ENCODE peak calls at places on chromosomes 5 and 9, in nine cellular contexts. S is IMR-90, I is transverse colon, E is LNCaP clone FGC, M is lung, O is AG10803, Z is HFF-Myc, J is body of pancreas, Q is mesothelial cell of epicardium. G is an unnamed sample.

GRCh38 chr5:172858990-172859811 is 25.1 kb downstream of the ERGIC1 start:
- DNase-seq in S (peak), I (peak), E (no peak), M (peak), O (peak), Z (no peak), J (peak), Q (no peak), G (no peak)

GRCh38 chr9:113656771-113657670 is 193.5 kb downstream of the RGS3 start:
- DNase-seq in S (no peak), I (no peak), E (no peak), M (no peak), O (no peak), Z (no peak), J (no peak), Q (no peak), G (no peak)

GRCh38 chr9:93319301-93319991 is 132.0 kb upstream of the FAM120A start:
- DNase-seq in S (no peak), I (no peak), E (no peak), M (no peak), O (no peak), Z (no peak), J (no peak), Q (no peak), G (no peak)

GRCh38 chr9:6224393-6225154 is 9.0 kb downstream of the IL33 start:
- DNase-seq in S (no peak), I (no peak), E (no peak), M (no peak), O (no peak), Z (no peak), J (no peak), Q (no peak), G (no peak)

GRCh38 chr9:5850735-5851122 is 17.8 kb upstream of the ERMP1 start:
- DNase-seq in S (no peak), I (no peak), E (no peak), M (no peak), O (no peak), Z (no peak), J (no peak), Q (no peak), G (no peak)

GRCh38 chr5:173625686-173626500 is 9.4 kb upstream of the BOD1 start:
- DNase-seq in S (no peak), I (no peak), E (no peak), M (no peak), O (no peak), Z (no peak), J (no peak), Q (no peak), G (no peak)

GRCh38 chr5:21807953-21808352 is 1045.2 kb downstream of the CDH12 start:
- DNase-seq in S (peak), I (no peak), E (peak), M (no peak), O (no peak), Z (no peak), J (no peak), Q (no peak), G (peak)

GRCh38 chr9:127825319-127826051 is 22.8 kb downstream of the FPGS start:
- DNase-seq in S (no peak), I (peak), E (no peak), M (no peak), O (no peak), Z (no peak), J (peak), Q (no peak), G (no peak)

GRCh38 chr9:74570879-74571512 is 73.9 kb downstream of the RORB start:
- DNase-seq in S (peak), I (no peak), E (no peak), M (no peak), O (peak), Z (peak), J (peak), Q (no peak), G (peak)

GRCh38 chr9:37404590-37404989 is 17.9 kb upstream of the GRHPR start:
- DNase-seq in S (no peak), I (no peak), E (no peak), M (no peak), O (no peak), Z (no peak), J (no peak), Q (no peak), G (no peak)

GRCh38 chr5:176908677-176909358 is 9.7 kb upstream of the HK3 start:
- DNase-seq in S (no peak), I (no peak), E (no peak), M (no peak), O (no peak), Z (no peak), J (no peak), Q (no peak), G (no peak)

GRCh38 chr5:138439537-138440225 is 824 bp downstream of the REEP2 start:
- DNase-seq in S (peak), I (no peak), E (no peak), M (no peak), O (no peak), Z (no peak), J (no peak), Q (no peak), G (no peak)

GRCh38 chr5:91101777-91102379 is 281.2 kb downstream of the ARRDC3 start:
- DNase-seq in S (peak), I (peak), E (peak), M (peak), O (peak), Z (peak), J (peak), Q (peak), G (peak)

GRCh38 chr9:1738511-1739100 is 276.5 kb upstream of the SMARCA2 start:
- DNase-seq in S (no peak), I (no peak), E (no peak), M (no peak), O (no peak), Z (no peak), J (no peak), Q (no peak), G (no peak)

GRCh38 chr5:143261748-143262392 is 141.6 kb downstream of the NR3C1 start:
- DNase-seq in S (peak), I (no peak), E (no peak), M (no peak), O (peak), Z (no peak), J (no peak), Q (no peak), G (peak)

GRCh38 chr5:16869821-16870796 is 66.0 kb downstream of the MYO10 start:
- DNase-seq in S (peak), I (no peak), E (no peak), M (no peak), O (peak), Z (no peak), J (no peak), Q (no peak), G (peak)

GRCh38 chr9:18474778-18475177 is 825 bp downstream of the ADAMTSL1 start:
- DNase-seq in S (peak), I (no peak), E (no peak), M (no peak), O (peak), Z (no peak), J (no peak), Q (no peak), G (no peak)

GRCh38 chr5:80934751-80935150 is 25.4 kb upstream of the RASGRF2 start:
- DNase-seq in S (no peak), I (no peak), E (no peak), M (no peak), O (no peak), Z (no peak), J (no peak), Q (no peak), G (no peak)

GRCh38 chr5:16574789-16575785 is 41.7 kb downstream of the RETREG1 start:
- DNase-seq in S (peak), I (no peak), E (no peak), M (no peak), O (peak), Z (no peak), J (no peak), Q (no peak), G (peak)

GRCh38 chr9:116269250-116269649 is 115.7 kb downstream of the PAPPA start:
- DNase-seq in S (no peak), I (no peak), E (no peak), M (no peak), O (no peak), Z (no peak), J (no peak), Q (no peak), G (no peak)

GRCh38 chr5:2180456-2180855 is 297.7 kb upstream of the IRX4 start:
- DNase-seq in S (no peak), I (no peak), E (no peak), M (no peak), O (no peak), Z (no peak), J (no peak), Q (no peak), G (no peak)

GRCh38 chr9:3760031-3760430 is 234.2 kb upstream of the RFX3 start:
- DNase-seq in S (peak), I (no peak), E (no peak), M (no peak), O (no peak), Z (no peak), J (no peak), Q (no peak), G (peak)

GRCh38 chr5:111922344-111922743 is 165.3 kb upstream of the NREP start:
- DNase-seq in S (no peak), I (no peak), E (no peak), M (no peak), O (no peak), Z (no peak), J (no peak), Q (no peak), G (no peak)

GRCh38 chr9:137297966-137298365 is 4.1 kb downstream of the NRARP start:
- DNase-seq in S (no peak), I (no peak), E (no peak), M (no peak), O (no peak), Z (no peak), J (no peak), Q (no peak), G (no peak)

GRCh38 chr9:105873851-105874250 is 179.5 kb downstream of the TMEM38B start:
- DNase-seq in S (no peak), I (no peak), E (no peak), M (no peak), O (no peak), Z (no peak), J (no peak), Q (no peak), G (no peak)

GRCh38 chr5:83955916-83956315 is 235.3 kb upstream of the HAPLN1 start:
- DNase-seq in S (peak), I (no peak), E (no peak), M (no peak), O (peak), Z (no peak), J (no peak), Q (no peak), G (peak)

GRCh38 chr5:756171-756570 is 28.4 kb downstream of the ZDHHC11B start:
- DNase-seq in S (no peak), I (no peak), E (no peak), M (peak), O (no peak), Z (no peak), J (peak), Q (no peak), G (no peak)

GRCh38 chr5:3225201-3225960 is 370.3 kb upstream of the IRX1 start:
- DNase-seq in S (no peak), I (no peak), E (no peak), M (no peak), O (no peak), Z (no peak), J (no peak), Q (no peak), G (no peak)

DNA sequence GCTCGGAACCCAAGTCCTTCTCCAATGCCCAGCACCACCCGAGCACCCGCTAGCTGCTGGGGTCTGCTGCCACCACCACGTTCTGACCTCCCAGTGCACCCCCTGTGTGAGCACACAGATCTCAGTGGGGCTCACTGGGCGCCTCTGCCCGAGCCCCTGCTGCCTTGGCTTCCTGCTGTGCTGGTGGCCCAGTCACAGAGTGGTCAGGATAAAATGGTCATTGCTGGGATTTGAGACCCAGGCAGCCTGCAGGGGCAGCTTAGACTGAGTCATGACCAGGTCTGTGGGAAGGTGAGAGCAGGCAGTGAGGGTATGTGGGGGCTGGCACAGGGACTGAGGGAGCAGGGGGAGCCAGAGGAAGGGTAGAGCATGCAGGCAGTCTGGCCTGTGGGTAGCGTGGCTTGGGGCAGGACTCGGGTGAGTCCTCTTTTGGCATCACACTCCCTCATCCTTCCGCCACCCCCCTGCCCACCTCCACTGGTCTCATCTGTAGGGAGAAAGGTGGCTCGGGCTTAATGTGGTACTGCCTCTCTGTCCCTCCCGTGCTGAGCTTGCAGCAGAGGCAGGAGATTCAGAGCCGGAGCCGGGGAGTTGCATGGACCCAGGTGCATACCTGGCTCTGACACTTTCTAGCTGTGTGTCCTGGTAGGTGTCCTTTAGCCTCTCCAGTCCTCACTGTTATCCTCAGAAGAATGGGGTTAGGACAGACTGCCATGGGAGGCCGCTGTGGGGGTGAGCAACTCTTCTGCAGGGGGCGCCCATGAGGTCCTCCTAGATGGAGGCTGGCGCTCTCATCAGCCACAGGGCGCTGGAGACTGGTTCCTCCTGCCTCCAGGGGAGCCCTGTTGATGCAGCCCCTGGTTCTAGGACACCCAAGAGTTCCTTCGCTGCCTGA is 32.1 kb downstream of the USP20 start:
- DNase-seq in S (no peak), I (no peak), E (no peak), M (no peak), O (no peak), Z (no peak), J (no peak), Q (no peak), G (no peak)
- TF ChIP-seq CTCF in S (no peak), I (no peak), E (no peak), M (no peak), O (no peak), Z (no peak), J (no peak), Q (no peak), G (no peak)

GRCh38 chr5:133198511-133198910 is 146.7 kb downstream of the HSPA4 start:
- DNase-seq in S (no peak), I (no peak), E (no peak), M (no peak), O (no peak), Z (no peak), J (no peak), Q (no peak), G (no peak)
- TF ChIP-seq CTCF in S (no peak), I (no peak), E (no peak), M (no peak), O (no peak), Z (no peak), J (no peak), Q (no peak), G (no peak)

DNA sequence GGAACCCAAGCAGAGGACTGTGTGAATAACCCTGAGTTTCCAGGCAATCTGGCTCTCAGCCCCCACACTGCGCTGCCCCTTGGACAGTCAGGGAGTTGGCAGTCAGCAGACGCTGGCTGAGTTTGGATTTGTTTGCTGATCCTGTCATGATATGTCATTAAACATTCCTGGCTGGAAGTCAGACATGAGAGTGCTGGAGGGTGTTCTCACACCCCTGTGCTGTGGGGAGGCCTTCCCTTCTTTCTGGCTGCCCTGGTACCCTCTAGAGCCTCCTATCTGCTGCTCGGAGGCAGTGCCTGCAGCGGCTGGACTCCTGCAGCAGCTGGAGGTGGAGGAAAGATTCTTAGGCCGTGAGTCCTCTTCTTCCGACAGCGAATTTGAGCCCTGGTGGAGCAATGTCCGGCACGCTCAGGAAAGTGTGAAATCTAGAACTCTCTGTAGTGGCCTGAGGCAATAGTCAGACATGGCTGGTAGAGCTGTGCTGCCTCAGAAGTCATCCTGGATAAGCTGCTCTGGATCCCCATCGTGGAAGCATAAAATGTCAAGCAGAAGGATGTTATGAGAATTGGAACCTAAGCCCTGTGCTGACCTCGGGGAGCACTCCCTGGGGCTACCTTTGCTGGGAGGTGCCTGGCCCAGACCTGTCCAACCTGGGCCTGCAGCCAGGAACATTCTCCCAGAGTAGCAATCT is 72.0 kb downstream of the PDE8B start:
- DNase-seq in S (peak), I (no peak), E (peak), M (no peak), O (peak), Z (no peak), J (no peak), Q (no peak), G (peak)
- TF ChIP-seq CTCF in S (peak), I (no peak), E (peak), M (no peak), O (peak), Z (peak), J (peak), Q (no peak), G (peak)

GRCh38 chr5:58477760-58478159 is 13.5 kb upstream of the GAPT start:
- DNase-seq in S (no peak), I (no peak), E (no peak), M (no peak), O (no peak), Z (no peak), J (no peak), Q (no peak), G (no peak)
- TF ChIP-seq CTCF in S (peak), I (no peak), E (peak), M (no peak), O (peak), Z (no peak), J (peak), Q (no peak), G (peak)

GRCh38 chr5:136063778-136064465 is 35.1 kb downstream of the TGFBI start:
- DNase-seq in S (no peak), I (no peak), E (no peak), M (no peak), O (no peak), Z (no peak), J (no peak), Q (no peak), G (no peak)
- TF ChIP-seq CTCF in S (no peak), I (no peak), E (no peak), M (no peak), O (no peak), Z (no peak), J (no peak), Q (no peak), G (no peak)

DNA sequence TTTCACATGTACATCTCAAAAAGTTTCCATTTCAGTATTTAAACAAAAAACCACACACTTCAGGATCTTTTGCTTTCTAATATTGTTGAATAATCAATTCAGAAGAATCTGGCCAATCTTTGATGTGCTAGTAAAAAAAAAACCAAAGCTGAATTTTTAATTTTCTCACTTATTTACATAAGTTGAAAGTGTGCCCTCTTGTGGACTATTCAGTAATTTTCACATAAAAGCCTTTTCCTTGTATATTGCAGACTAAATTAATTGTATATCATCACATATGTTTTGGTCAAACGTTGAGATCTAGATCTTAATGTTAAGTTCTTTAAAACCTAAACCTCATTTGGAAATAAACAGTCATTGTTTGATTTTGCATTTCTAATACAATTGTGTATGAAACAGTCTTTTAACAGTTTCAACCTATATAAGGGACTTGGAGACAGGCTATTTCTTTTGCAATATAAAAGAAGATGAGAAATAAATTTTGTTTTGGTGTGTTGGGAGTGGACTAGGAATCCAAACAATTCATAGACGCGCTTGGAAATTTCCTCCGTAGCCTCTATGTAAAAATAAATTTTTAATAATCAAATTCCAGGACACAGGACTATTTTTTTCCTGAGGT is 68.1 kb downstream of the NIPBL start:
- DNase-seq in S (peak), I (no peak), E (peak), M (no peak), O (peak), Z (no peak), J (no peak), Q (no peak), G (peak)
- TF ChIP-seq CTCF in S (peak), I (peak), E (peak), M (peak), O (peak), Z (peak), J (peak), Q (peak), G (peak)

DNA sequence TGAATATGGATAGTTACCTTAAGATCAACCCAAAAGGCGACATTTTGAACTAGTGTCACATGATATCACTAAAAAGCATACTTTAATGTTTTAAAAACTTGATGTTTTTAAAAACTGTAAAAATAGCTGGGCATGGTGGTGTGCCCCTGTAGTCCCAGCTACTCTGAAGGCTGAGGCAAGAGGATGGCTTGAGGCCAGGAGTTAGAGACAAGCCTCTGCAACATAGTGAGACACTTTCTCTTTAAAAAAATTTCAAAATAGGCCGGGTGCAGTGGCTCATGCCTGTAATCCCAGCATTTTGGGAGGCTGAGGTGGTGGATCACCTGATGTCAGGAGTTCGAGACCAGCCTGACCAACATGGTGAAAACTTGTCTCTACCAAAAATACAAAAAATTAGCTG is 129.5 kb downstream of the NPR3 start:
- DNase-seq in S (no peak), I (no peak), E (no peak), M (no peak), O (no peak), Z (no peak), J (no peak), Q (no peak), G (no peak)
- TF ChIP-seq CTCF in S (no peak), I (no peak), E (no peak), M (no peak), O (no peak), Z (no peak), J (no peak), Q (no peak), G (no peak)

DNA sequence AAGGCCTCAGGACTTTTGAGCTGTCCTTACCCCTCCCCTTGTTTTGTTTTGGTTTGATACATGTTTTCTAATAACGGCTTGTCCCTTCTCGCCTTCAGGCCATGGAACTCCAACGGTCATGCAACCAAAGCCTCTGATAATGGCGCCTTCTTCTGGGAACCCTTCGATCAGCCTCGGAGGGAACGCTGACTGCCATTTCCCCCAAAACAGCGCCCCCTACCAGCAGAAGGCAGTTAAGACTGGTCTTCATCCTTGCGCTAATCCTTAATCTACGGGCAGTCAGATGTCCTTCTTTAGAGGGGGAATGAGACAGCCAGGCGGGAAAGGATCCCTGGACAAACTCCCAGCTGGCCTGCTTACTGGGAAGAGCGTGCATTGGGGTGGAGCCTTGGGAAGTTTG is 276.6 kb downstream of the ICE1 start:
- DNase-seq in S (no peak), I (no peak), E (no peak), M (no peak), O (no peak), Z (no peak), J (no peak), Q (no peak), G (no peak)
- TF ChIP-seq CTCF in S (no peak), I (no peak), E (peak), M (no peak), O (no peak), Z (no peak), J (no peak), Q (no peak), G (no peak)

G was measured in mammary epithelial cell.